ENCODE peak calls at places on chromosome 5, in seven cellular contexts. B is globus pallidus; Q is naive thymus-derived CD8-positive, alpha-beta T cell; E is HT-29; H is activated T-helper 1 cell treated with Interleukin-2 at 50 U/mL for 16 hours; F is caudate nucleus; S is esophagus squamous epithelium. A is an unnamed sample.

GRCh38 chr5:91162534-91163381 is 220.4 kb downstream of the ARRDC3 start:
- DNase-seq in E (peak), Q (no peak), S (peak), H (peak), F (peak), B (peak), A (no peak)

GRCh38 chr5:79576606-79577289 is 35.5 kb upstream of the TENT2 start:
- DNase-seq in B (no peak), S (no peak), H (no peak), Q (no peak), F (no peak), E (no peak), A (no peak)

GRCh38 chr5:167549763-167550162 is 741.7 kb upstream of the WWC1 start:
- DNase-seq in Q (no peak), S (no peak), H (no peak), E (no peak), B (no peak), F (no peak), A (no peak)

GRCh38 chr5:4883388-4883787 is 256.7 kb upstream of the ADAMTS16 start:
- DNase-seq in E (no peak), S (no peak), Q (no peak), H (no peak), F (no peak), B (no peak), A (no peak)

GRCh38 chr5:134138416-134139376 is 24.2 kb downstream of the TCF7 start:
- DNase-seq in S (no peak), F (no peak), Q (no peak), B (no peak), H (no peak), E (no peak), A (no peak)

GRCh38 chr5:154309361-154309725 is 118.8 kb downstream of the GALNT10 start:
- DNase-seq in H (no peak), B (no peak), E (no peak), S (no peak), Q (no peak), F (no peak), A (no peak)

GRCh38 chr5:14270212-14270702 is 127.1 kb downstream of the TRIO start:
- DNase-seq in H (no peak), E (peak), B (peak), S (no peak), F (peak), Q (no peak), A (peak)

GRCh38 chr5:36763454-36763853 is 113.1 kb upstream of the NIPBL start:
- DNase-seq in Q (no peak), S (no peak), E (no peak), B (no peak), F (no peak), H (no peak), A (no peak)

GRCh38 chr5:81986126-81986525 is 14.3 kb downstream of the ATG10 start:
- DNase-seq in S (no peak), Q (no peak), E (no peak), F (no peak), H (no peak), B (no peak), A (no peak)

GRCh38 chr5:160507181-160507811 is 85.6 kb downstream of the PTTG1 start:
- DNase-seq in H (no peak), B (peak), S (no peak), E (peak), Q (no peak), F (peak), A (no peak)

GRCh38 chr5:37308796-37309195 is 59.6 kb upstream of the CPLANE1 start:
- DNase-seq in B (no peak), H (no peak), S (no peak), Q (no peak), F (no peak), E (no peak), A (no peak)

GRCh38 chr5:96973561-96974401 is 37.9 kb downstream of the LNPEP start:
- DNase-seq in Q (no peak), F (no peak), B (no peak), H (no peak), E (no peak), S (no peak), A (no peak)

GRCh38 chr5:157874861-157875260 is 15.9 kb upstream of the CLINT1 start:
- DNase-seq in S (no peak), H (no peak), E (no peak), Q (no peak), F (no peak), B (no peak), A (no peak)

GRCh38 chr5:16143361-16144049 is 36.1 kb downstream of the MARCHF11 start:
- DNase-seq in Q (no peak), S (no peak), F (no peak), E (no peak), H (no peak), B (no peak), A (no peak)

GRCh38 chr5:135332519-135333150 is 66.4 kb downstream of the MACROH2A1 start:
- DNase-seq in S (no peak), F (no peak), Q (no peak), E (peak), B (peak), H (no peak), A (peak)

GRCh38 chr5:168300377-168301182 is 9.1 kb downstream of the WWC1 start:
- DNase-seq in B (peak), E (no peak), Q (no peak), F (no peak), H (no peak), S (no peak), A (no peak)

GRCh38 chr5:66989781-66990180 is 206.8 kb downstream of the CD180 start:
- DNase-seq in Q (no peak), E (no peak), B (no peak), S (no peak), F (no peak), H (no peak), A (no peak)

GRCh38 chr5:145811834-145812625 is 23.1 kb downstream of the PRELID2 start:
- DNase-seq in S (no peak), H (no peak), E (peak), B (peak), Q (no peak), F (no peak), A (no peak)

GRCh38 chr5:68444048-68444447 is 228.5 kb downstream of the PIK3R1 start:
- DNase-seq in F (no peak), Q (no peak), S (no peak), E (no peak), H (no peak), B (no peak), A (no peak)

GRCh38 chr5:157877821-157878220 is 18.9 kb upstream of the CLINT1 start:
- DNase-seq in H (no peak), Q (no peak), B (no peak), S (no peak), E (no peak), F (no peak), A (no peak)

GRCh38 chr5:174307031-174307408 is 261.5 kb downstream of the NSG2 start:
- DNase-seq in Q (no peak), B (no peak), H (no peak), F (no peak), E (no peak), S (no peak), A (no peak)

GRCh38 chr5:119322948-119323629 is 32.7 kb upstream of the TNFAIP8 start:
- DNase-seq in E (peak), H (no peak), S (no peak), Q (no peak), B (no peak), F (no peak), A (no peak)

GRCh38 chr5:9335754-9336495 is 209.9 kb downstream of the SEMA5A start:
- DNase-seq in F (no peak), Q (no peak), B (no peak), S (no peak), H (no peak), E (no peak), A (no peak)

GRCh38 chr5:151685749-151686672 is 704 bp downstream of the SPARC start:
- DNase-seq in H (no peak), S (no peak), F (peak), E (no peak), B (no peak), Q (no peak), A (no peak)

GRCh38 chr5:10635257-10635860 is 71.5 kb downstream of the ANKRD33B start:
- DNase-seq in E (no peak), Q (no peak), B (no peak), H (peak), F (no peak), S (no peak), A (no peak)

GRCh38 chr5:124527220-124527991 is 219.0 kb downstream of the ZNF608 start:
- DNase-seq in H (no peak), Q (no peak), F (no peak), B (peak), S (no peak), E (no peak), A (no peak)

GRCh38 chr5:93621340-93621872 is 38.4 kb downstream of the NR2F1 start:
- DNase-seq in H (no peak), S (no peak), B (peak), F (peak), E (peak), Q (no peak), A (peak)

GRCh38 chr5:163473613-163474243 is 13.3 kb downstream of the HMMR start:
- DNase-seq in Q (no peak), F (no peak), B (no peak), H (no peak), E (no peak), S (no peak), A (no peak)

GRCh38 chr5:154394328-154394727 is 51.5 kb upstream of the SAP30L start:
- DNase-seq in S (no peak), B (no peak), F (no peak), Q (no peak), E (peak), H (no peak), A (no peak)

GRCh38 chr5:159620853-159621540 is 290.7 kb upstream of the IL12B start:
- DNase-seq in E (no peak), F (no peak), H (no peak), Q (no peak), B (no peak), S (no peak), A (no peak)

GRCh38 chr5:136686192-136686872 is 321.0 kb upstream of the TRPC7 start:
- DNase-seq in F (no peak), E (peak), B (no peak), H (no peak), S (no peak), Q (no peak), A (no peak)

GRCh38 chr5:43833966-43834365 is 231.0 kb downstream of the NNT start:
- DNase-seq in H (no peak), S (no peak), Q (no peak), E (no peak), B (no peak), F (no peak), A (no peak)

GRCh38 chr5:107331312-107331711 is 339.4 kb downstream of the EFNA5 start:
- DNase-seq in E (no peak), S (no peak), F (no peak), Q (no peak), B (no peak), H (no peak), A (no peak)

GRCh38 chr5:91383956-91384300 is 811 bp upstream of the ARRDC3 start:
- DNase-seq in E (no peak), H (no peak), Q (no peak), F (peak), S (no peak), B (no peak), A (no peak)

GRCh38 chr5:69265931-69266330 is 31.2 kb downstream of the CDK7 start:
- DNase-seq in Q (no peak), S (no peak), B (no peak), H (no peak), F (no peak), E (peak), A (no peak)

GRCh38 chr5:36688722-36689121 is 82.3 kb downstream of the SLC1A3 start:
- DNase-seq in F (no peak), B (no peak), S (no peak), Q (no peak), H (no peak), E (peak), A (no peak)

GRCh38 chr5:172530835-172531703 is 76.7 kb upstream of the SH3PXD2B start:
- DNase-seq in H (no peak), E (no peak), S (no peak), F (no peak), Q (no peak), B (no peak), A (no peak)

GRCh38 chr5:82991678-82992323 is 85.4 kb downstream of the TMEM167A start:
- DNase-seq in Q (no peak), E (peak), F (no peak), H (no peak), B (no peak), S (no peak), A (no peak)